ENCODE peak calls at places on chromosome 17, in six cellular contexts. V is aorta, M is GM23248, Z is omental fat pad, C is mucosa of gallbladder, K is heart right ventricle. R is an unnamed sample.
A peak's percentile ranks its signal among the peaks of the same experiment; 100 is the strongest.

GRCh38 chr17:78748048-78748729 is 33.9 kb downstream of the CYTH1 start:
- DNase-seq in V (no peak), M (peak; percentile 31), Z (no peak), C (peak; percentile 62), K (no peak), R (no peak)

GRCh38 chr17:15456486-15456885 is 10.9 kb downstream of the CDRT4 start:
- DNase-seq in V (no peak), M (peak; percentile 52), Z (no peak), C (no peak), K (no peak), R (no peak)

GRCh38 chr17:5466295-5466694 is 2.5 kb downstream of the DHX33 start:
- DNase-seq in V (no peak), M (no peak), Z (no peak), C (no peak), K (no peak), R (no peak)

GRCh38 chr17:39015546-39015935 is 48.3 kb upstream of the FBXO47 start:
- DNase-seq in V (no peak), M (no peak), Z (no peak), C (no peak), K (no peak), R (no peak)

GRCh38 chr17:59756236-59756818 is 48.9 kb downstream of the VMP1 start:
- DNase-seq in V (no peak), M (peak; percentile 69), Z (no peak), C (no peak), K (no peak), R (peak; percentile 79)

GRCh38 chr17:12866244-12866643 is 76.9 kb downstream of the ARHGAP44 start:
- DNase-seq in V (no peak), M (no peak), Z (no peak), C (no peak), K (no peak), R (no peak)

GRCh38 chr17:61397086-61397842 is 2.4 kb upstream of the TBX2 start:
- DNase-seq in V (no peak), M (peak; percentile 54), Z (no peak), C (no peak), K (no peak), R (no peak)

GRCh38 chr17:74282587-74283370 is 8.7 kb downstream of the DNAI2 start:
- DNase-seq in V (no peak), M (no peak), Z (no peak), C (no peak), K (no peak), R (peak; percentile 94)

GRCh38 chr17:71068351-71068750 is 899.0 kb downstream of the KCNJ2 start:
- DNase-seq in V (no peak), M (peak; percentile 29), Z (no peak), C (no peak), K (no peak), R (no peak)

GRCh38 chr17:38733315-38734234 is 3.4 kb downstream of the CISD3 start:
- DNase-seq in V (no peak), M (no peak), Z (no peak), C (no peak), K (no peak), R (no peak)